ENCODE peak calls at places on chromosomes 1 and 21, in eight cellular contexts. J, K, R, T, H, B, M and I are unnamed samples.

GRCh38 chr1:248886237-248886895 is 19.7 kb upstream of the PGBD2 start:
- DNase-seq in B (no peak), K (no peak), M (no peak), J (no peak), T (peak; percentile 72), R (no peak), H (no peak), I (no peak)

GRCh38 chr1:214842856-214843255 is 239.7 kb upstream of the KCNK2 start:
- DNase-seq in K (no peak), M (no peak), T (peak; percentile 93), J (no peak), H (no peak), B (no peak), R (no peak), I (no peak)

GRCh38 chr1:167565922-167566321 is 12.4 kb upstream of the CREG1 start:
- DNase-seq in J (no peak), K (no peak), B (no peak), R (no peak), H (no peak), M (no peak), T (no peak), I (no peak)

GRCh38 chr1:237287876-237288517 is 246.0 kb downstream of the RYR2 start:
- DNase-seq in J (no peak), B (no peak), H (no peak), M (peak; percentile 24), R (no peak), T (no peak), K (no peak), I (no peak)

GRCh38 chr1:230913496-230913895 is 45.2 kb upstream of the C1orf198 start:
- DNase-seq in R (no peak), M (no peak), B (no peak), J (no peak), H (no peak), T (no peak), K (no peak), I (no peak)

GRCh38 chr1:32273389-32274208 is 18.3 kb upstream of the HDAC1 start:
- DNase-seq in J (peak; percentile 98), T (peak; percentile 22), B (no peak), H (peak; percentile 83), M (no peak), R (no peak), K (no peak), I (no peak)

GRCh38 chr1:172203135-172203823 is 217.2 kb upstream of the C1orf105 start:
- DNase-seq in R (no peak), T (peak; percentile 52), H (no peak), J (no peak), M (no peak), K (no peak), B (no peak), I (no peak)

GRCh38 chr1:53129891-53130597 is 12.4 kb downstream of the SLC1A7 start:
- DNase-seq in T (no peak), H (no peak), M (no peak), J (no peak), R (peak; percentile 16), B (no peak), K (peak; percentile 24), I (peak; percentile 62)

GRCh38 chr21:43300496-43301423 is 126.2 kb downstream of the SIK1 start:
- DNase-seq in R (no peak), J (no peak), M (peak; percentile 71), B (peak; percentile 19), T (no peak), H (no peak), K (peak; percentile 35), I (no peak)

GRCh38 chr1:116139592-116140134 is 28.5 kb downstream of the MAB21L3 start:
- DNase-seq in M (no peak), K (no peak), H (no peak), J (no peak), R (no peak), T (no peak), B (no peak), I (no peak)

GRCh38 chr1:240827786-240828185 is 215.8 kb upstream of the GREM2 start:
- DNase-seq in B (no peak), H (no peak), R (no peak), K (no peak), M (no peak), T (no peak), J (no peak), I (no peak)

GRCh38 chr1:183604048-183604808 is 14.0 kb upstream of the NCF2 start:
- DNase-seq in M (peak; percentile 51), J (no peak), H (no peak), R (no peak), K (no peak), T (peak; percentile 98), B (peak; percentile 60), I (no peak)

GRCh38 chr1:37240897-37241296 is 206.6 kb upstream of the GRIK3 start:
- DNase-seq in J (no peak), M (no peak), T (no peak), H (no peak), K (no peak), B (no peak), R (no peak), I (no peak)

GRCh38 chr1:64196074-64196869 is 7.2 kb upstream of the UBE2U start:
- DNase-seq in K (no peak), J (no peak), R (no peak), M (no peak), B (no peak), H (no peak), T (no peak), I (no peak)

GRCh38 chr1:79657916-79658662 is 651.6 kb upstream of the ADGRL4 start:
- DNase-seq in R (no peak), H (no peak), J (no peak), B (no peak), K (no peak), T (no peak), M (no peak), I (no peak)

GRCh38 chr1:219092206-219092605 is 81.5 kb upstream of the LYPLAL1 start:
- DNase-seq in H (no peak), J (no peak), M (no peak), K (no peak), T (peak; percentile 83), B (no peak), R (no peak), I (no peak)

GRCh38 chr1:156624814-156625435 is 5.7 kb downstream of the HAPLN2 start:
- DNase-seq in K (no peak), R (no peak), J (no peak), M (no peak), H (no peak), T (no peak), B (no peak), I (no peak)

GRCh38 chr1:106568161-106568560 is 488.3 kb upstream of the PRMT6 start:
- DNase-seq in H (no peak), M (no peak), R (no peak), K (no peak), J (no peak), B (no peak), T (no peak), I (no peak)

GRCh38 chr1:241276391-241276790 is 80.6 kb downstream of the RGS7 start:
- DNase-seq in K (no peak), M (no peak), J (no peak), R (no peak), H (no peak), T (no peak), B (no peak), I (no peak)

GRCh38 chr1:223215026-223215425 is 72.0 kb upstream of the TLR5 start:
- DNase-seq in R (no peak), H (no peak), M (no peak), T (no peak), K (no peak), B (no peak), J (no peak), I (peak; percentile 58)

GRCh38 chr1:166087734-166088571 is 78.8 kb downstream of the FAM78B start:
- DNase-seq in J (no peak), H (no peak), K (no peak), R (no peak), M (no peak), T (no peak), B (no peak), I (no peak)

DNA sequence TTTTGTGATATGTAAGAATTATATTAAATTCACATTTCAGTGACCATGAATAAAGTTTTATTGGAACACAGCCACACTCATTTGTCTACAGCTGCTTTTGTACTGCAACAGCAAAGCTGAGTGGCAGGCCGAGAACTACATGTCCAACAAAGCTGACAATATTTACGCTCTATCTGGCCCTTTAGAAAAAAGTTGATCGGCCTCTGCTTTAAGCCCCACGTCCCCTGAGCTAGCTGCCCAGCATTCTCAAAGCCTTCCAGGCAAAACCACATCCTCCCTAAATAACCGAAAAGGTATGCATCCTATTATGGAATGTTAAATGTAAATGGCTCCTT is 8.6 kb downstream of the SLC2A1 start:
- DNase-seq in T (peak; percentile 95), K (no peak), M (no peak), H (no peak), J (no peak), B (no peak), R (no peak), I (no peak)
- H3K4me3 ChIP-seq in T (no peak overlapping the region), K (no peak overlapping the region), M (no peak overlapping the region), H (no peak overlapping the region), J (no peak overlapping the region), B (no peak overlapping the region), R (no peak overlapping the region), I (no peak overlapping the region)

GRCh38 chr21:33313611-33314010 is 11.2 kb upstream of the IFNAR1 start:
- DNase-seq in T (no peak), M (no peak), B (no peak), K (no peak), J (no peak), H (no peak), R (no peak), I (no peak)

GRCh38 chr21:33318087-33318486 is 6.7 kb upstream of the IFNAR1 start:
- DNase-seq in J (no peak), T (no peak), R (no peak), M (no peak), B (no peak), H (no peak), K (no peak), I (no peak)

GRCh38 chr21:33314096-33314495 is 10.7 kb upstream of the IFNAR1 start:
- DNase-seq in J (no peak), H (no peak), M (no peak), K (no peak), B (no peak), R (no peak), T (peak; percentile 93), I (no peak)

GRCh38 chr21:33313183-33313582 is 11.6 kb upstream of the IFNAR1 start:
- DNase-seq in B (no peak), M (no peak), H (no peak), K (no peak), T (no peak), R (no peak), J (no peak), I (no peak)

GRCh38 chr21:33317226-33317625 is 7.5 kb upstream of the IFNAR1 start:
- DNase-seq in K (no peak), M (no peak), B (no peak), T (no peak), R (no peak), J (no peak), H (no peak), I (no peak)
- H3K27ac ChIP-seq in K (no peak overlapping the region), M (no peak overlapping the region), B (no peak overlapping the region), T (no peak overlapping the region), R (no peak overlapping the region), J (no peak overlapping the region), H (no peak overlapping the region), I (no peak overlapping the region)

GRCh38 chr1:205518616-205519540 is 14.4 kb downstream of the CDK18 start:
- DNase-seq in R (no peak), M (no peak), J (no peak), K (no peak), B (no peak), T (no peak), H (no peak), I (no peak)
- H3K4me3 ChIP-seq in R (no peak overlapping the region), M (no peak overlapping the region), J (no peak overlapping the region), K (no peak overlapping the region), B (no peak overlapping the region), T (no peak overlapping the region), H (no peak overlapping the region), I (no peak overlapping the region)

GRCh38 chr1:932776-933602 is 9.3 kb downstream of the SAMD11 start:
- DNase-seq in K (no peak), J (no peak), T (no peak), B (no peak), R (no peak), H (no peak), M (no peak), I (no peak)
- H3K27ac ChIP-seq in K (no peak overlapping the region), J (no peak overlapping the region), T (no peak overlapping the region), B (no peak overlapping the region), R (no peak overlapping the region), H (no peak overlapping the region), M (no peak overlapping the region), I (no peak overlapping the region)